ENCODE peak calls at places on chromosomes 5 and 9, in eight cellular contexts. E is activated T-cell treated with anti-CD3 and anti-CD28 coated beads for 48 hours; Q is RWPE1; J is lower leg skin; H is C1 segment of cervical spinal cord; S is PC-9; T is neuronal stem cell; N is naive thymus-derived CD8-positive, alpha-beta T cell. Y is an unnamed sample.

GRCh38 chr9:3903273-3903672 is 377.5 kb upstream of the RFX3 start:
- DNase-seq in J (no peak), Q (no peak), S (no peak), N (no peak), T (no peak), E (no peak), H (no peak), Y (no peak)

GRCh38 chr9:129558551-129559505 is 62.1 kb downstream of the C9orf50 start:
- DNase-seq in S (peak; percentile 56), T (no peak), J (no peak), Q (no peak), N (no peak), E (no peak), H (no peak), Y (no peak)

GRCh38 chr5:150129454-150129812 is 26.2 kb downstream of the PDGFRB start:
- DNase-seq in E (no peak), S (no peak), H (no peak), Q (no peak), J (no peak), N (no peak), T (no peak), Y (no peak)

GRCh38 chr5:78496373-78496772 is 136.0 kb downstream of the SCAMP1 start:
- DNase-seq in J (no peak), N (no peak), H (no peak), S (peak; percentile 43), E (no peak), Q (no peak), T (no peak), Y (no peak)

GRCh38 chr9:83986765-83987401 is 6.3 kb downstream of the RMI1 start:
- DNase-seq in N (no peak), T (no peak), S (peak; percentile 33), J (no peak), E (no peak), H (no peak), Q (no peak), Y (no peak)

GRCh38 chr5:166784545-166785078 is 1506.8 kb upstream of the WWC1 start:
- DNase-seq in E (no peak), Q (no peak), T (no peak), S (no peak), N (no peak), H (no peak), J (no peak), Y (no peak)

GRCh38 chr5:5183933-5184332 is 43.8 kb downstream of the ADAMTS16 start:
- DNase-seq in J (no peak), N (no peak), S (no peak), E (no peak), T (no peak), H (no peak), Q (no peak), Y (no peak)

GRCh38 chr5:179275381-179275878 is 69.8 kb downstream of the ADAMTS2 start:
- DNase-seq in Q (no peak), J (no peak), S (no peak), E (no peak), N (no peak), T (no peak), H (no peak), Y (no peak)

GRCh38 chr5:95842955-95843544 is 20.5 kb upstream of the GLRX start:
- DNase-seq in T (no peak), J (peak; percentile 89), H (no peak), N (no peak), E (peak; percentile 61), S (peak; percentile 73), Q (no peak), Y (peak; percentile 68)

GRCh38 chr9:122095010-122095767 is 2.1 kb upstream of the TTLL11 start:
- DNase-seq in N (peak; percentile 36), T (peak; percentile 66), Q (peak; percentile 42), J (peak; percentile 87), S (peak; percentile 42), E (peak; percentile 27), H (no peak), Y (peak; percentile 87)

GRCh38 chr9:109143881-109144562 is 23.0 kb downstream of the FRRS1L start:
- DNase-seq in H (no peak), T (no peak), N (no peak), Q (peak; percentile 76), J (no peak), E (peak; percentile 8), S (peak; percentile 36), Y (peak; percentile 64)

GRCh38 chr9:137145731-137146526 is 7.0 kb downstream of the GRIN1 start:
- DNase-seq in J (no peak), N (no peak), H (no peak), Q (no peak), T (no peak), E (no peak), S (no peak), Y (no peak)

GRCh38 chr5:162132348-162132747 is 64.8 kb downstream of the GABRG2 start:
- DNase-seq in Q (no peak), H (no peak), E (no peak), N (no peak), S (no peak), T (no peak), J (no peak), Y (no peak)

GRCh38 chr9:9790216-9790872 is 822.5 kb downstream of the PTPRD start:
- DNase-seq in N (no peak), J (no peak), H (no peak), S (peak; percentile 0), Q (peak; percentile 0), E (no peak), T (peak; percentile 36), Y (peak; percentile 85)

GRCh38 chr5:1462358-1462757 is 17.1 kb upstream of the SLC6A3 start:
- DNase-seq in J (no peak), T (no peak), E (no peak), Q (no peak), N (no peak), S (no peak), H (no peak), Y (no peak)

GRCh38 chr9:125398243-125398642 is 136.6 kb downstream of the GAPVD1 start:
- DNase-seq in S (no peak), H (no peak), E (no peak), Q (no peak), J (no peak), N (no peak), T (no peak), Y (no peak)

GRCh38 chr5:40376566-40376965 is 303.1 kb upstream of the PTGER4 start:
- DNase-seq in H (no peak), Q (no peak), N (no peak), S (no peak), T (no peak), J (no peak), E (no peak), Y (no peak)

GRCh38 chr9:463455-464125 is 248.9 kb downstream of the DOCK8 start:
- DNase-seq in J (no peak), Q (no peak), S (peak; percentile 20), T (no peak), N (no peak), E (no peak), H (no peak), Y (no peak)

GRCh38 chr5:77379558-77380061 is 112.5 kb downstream of the WDR41 start:
- DNase-seq in Q (no peak), S (no peak), J (no peak), E (peak; percentile 45), N (no peak), H (no peak), T (no peak), Y (no peak)

GRCh38 chr5:37786855-37787254 is 53.0 kb downstream of the GDNF start:
- DNase-seq in N (no peak), J (no peak), S (no peak), T (no peak), E (no peak), Q (peak; percentile 50), H (no peak), Y (no peak)

GRCh38 chr9:133184971-133185370 is 21.3 kb upstream of the GBGT1 start:
- DNase-seq in Q (peak; percentile 93), N (peak; percentile 34), J (no peak), S (peak; percentile 50), T (no peak), H (no peak), E (peak; percentile 30), Y (peak; percentile 75)

GRCh38 chr9:76245518-76245917 is 148.7 kb downstream of the RFK start:
- DNase-seq in T (no peak), J (no peak), H (no peak), Q (no peak), E (no peak), S (no peak), N (no peak), Y (no peak)

GRCh38 chr5:64506567-64507321 is 929 bp downstream of the RGS7BP start:
- DNase-seq in H (peak; percentile 49), N (no peak), J (no peak), Q (no peak), E (no peak), S (no peak), T (peak; percentile 11), Y (no peak)